ENCODE peak calls at places on chromosome 16, in seven cellular contexts. One of them, this sample, is unnamed.

GRCh38 chr16:56354746-56355145 is 70.6 kb downstream of the AMFR start:
- DNase-seq in K562: no peak
- DNase-seq in HepG2: no peak
- DNase-seq in fibroblast of lung: no peak
- DNase-seq in keratinocyte: no peak
- DNase-seq in IMR-90: no peak
- DNase-seq in PC-9: no peak
- DNase-seq in this sample: peak; percentile 64

GRCh38 chr16:78002915-78003538 is 19.3 kb upstream of the CLEC3A start:
- DNase-seq in K562: peak; percentile 83
- DNase-seq in HepG2: peak; percentile 76
- DNase-seq in fibroblast of lung: peak; percentile 83
- DNase-seq in keratinocyte: peak; percentile 7
- DNase-seq in IMR-90: peak; percentile 90
- DNase-seq in PC-9: peak; percentile 63
- DNase-seq in this sample: peak; percentile 92

GRCh38 chr16:25012525-25012991 is 2.6 kb downstream of the ARHGAP17 start:
- DNase-seq in K562: no peak
- DNase-seq in HepG2: no peak
- DNase-seq in fibroblast of lung: peak; percentile 81
- DNase-seq in keratinocyte: no peak
- DNase-seq in IMR-90: peak; percentile 76
- DNase-seq in PC-9: no peak
- DNase-seq in this sample: peak; percentile 94

GRCh38 chr16:3223913-3224515 is 10.9 kb downstream of the ZNF200 start:
- DNase-seq in K562: no peak
- DNase-seq in HepG2: no peak
- DNase-seq in fibroblast of lung: peak; percentile 9
- DNase-seq in keratinocyte: no peak
- DNase-seq in IMR-90: no peak
- DNase-seq in PC-9: no peak
- DNase-seq in this sample: no peak

GRCh38 chr16:86763819-86764218 is 185.5 kb downstream of the FOXL1 start:
- DNase-seq in K562: no peak
- DNase-seq in HepG2: no peak
- DNase-seq in fibroblast of lung: no peak
- DNase-seq in keratinocyte: no peak
- DNase-seq in IMR-90: no peak
- DNase-seq in PC-9: no peak
- DNase-seq in this sample: no peak

GRCh38 chr16:71675380-71675779 is 49.1 kb downstream of the PHLPP2 start:
- DNase-seq in K562: no peak
- DNase-seq in HepG2: no peak
- DNase-seq in fibroblast of lung: no peak
- DNase-seq in keratinocyte: no peak
- DNase-seq in IMR-90: peak; percentile 49
- DNase-seq in PC-9: no peak
- DNase-seq in this sample: no peak

GRCh38 chr16:53055603-53056527 is 1.1 kb downstream of the CHD9 start:
- DNase-seq in K562: peak; percentile 59
- DNase-seq in HepG2: peak; percentile 70
- DNase-seq in fibroblast of lung: peak; percentile 77
- DNase-seq in keratinocyte: no peak
- DNase-seq in IMR-90: peak; percentile 72
- DNase-seq in PC-9: peak; percentile 8
- DNase-seq in this sample: peak; percentile 73

GRCh38 chr16:2584742-2585650 is 47.2 kb downstream of the PDPK1 start:
- DNase-seq in K562: no peak
- DNase-seq in HepG2: no peak
- DNase-seq in fibroblast of lung: no peak
- DNase-seq in keratinocyte: no peak
- DNase-seq in IMR-90: peak; percentile 16
- DNase-seq in PC-9: no peak
- DNase-seq in this sample: peak; percentile 90

GRCh38 chr16:83842291-83842690 is 34.5 kb downstream of the HSBP1 start:
- DNase-seq in K562: no peak
- DNase-seq in HepG2: no peak
- DNase-seq in fibroblast of lung: no peak
- DNase-seq in keratinocyte: no peak
- DNase-seq in IMR-90: no peak
- DNase-seq in PC-9: no peak
- DNase-seq in this sample: no peak

GRCh38 chr16:75311383-75311938 is 60.0 kb upstream of the BCAR1 start:
- DNase-seq in K562: no peak
- DNase-seq in HepG2: no peak
- DNase-seq in fibroblast of lung: peak; percentile 61
- DNase-seq in keratinocyte: no peak
- DNase-seq in IMR-90: peak; percentile 36
- DNase-seq in PC-9: no peak
- DNase-seq in this sample: peak; percentile 57

GRCh38 chr16:89924925-89925307 is 1.8 kb downstream of the TUBB3 start:
- DNase-seq in K562: no peak
- DNase-seq in HepG2: no peak
- DNase-seq in fibroblast of lung: no peak
- DNase-seq in keratinocyte: no peak
- DNase-seq in IMR-90: no peak
- DNase-seq in PC-9: no peak
- DNase-seq in this sample: peak; percentile 69

GRCh38 chr16:89923640-89924297 is 627 bp downstream of the TUBB3 start:
- DNase-seq in K562: no peak
- DNase-seq in HepG2: peak; percentile 56
- DNase-seq in fibroblast of lung: no peak
- DNase-seq in keratinocyte: no peak
- DNase-seq in IMR-90: no peak
- DNase-seq in PC-9: no peak
- DNase-seq in this sample: peak; percentile 75

GRCh38 chr16:89925596-89926079 is 2.5 kb downstream of the TUBB3 start:
- DNase-seq in K562: no peak
- DNase-seq in HepG2: no peak
- DNase-seq in fibroblast of lung: no peak
- DNase-seq in keratinocyte: no peak
- DNase-seq in IMR-90: no peak
- DNase-seq in PC-9: no peak
- DNase-seq in this sample: peak; percentile 94

GRCh38 chr16:89922884-89923639 is at the start of gene TUBB3:
- DNase-seq in K562: peak; percentile 92
- DNase-seq in HepG2: peak; percentile 73
- DNase-seq in fibroblast of lung: peak; percentile 80
- DNase-seq in keratinocyte: no peak
- DNase-seq in IMR-90: peak; percentile 77
- DNase-seq in PC-9: peak; percentile 89
- DNase-seq in this sample: peak; percentile 100

GRCh38 chr16:89924298-89924924 is 1.3 kb downstream of the TUBB3 start:
- DNase-seq in K562: peak; percentile 46
- DNase-seq in HepG2: peak; percentile 55
- DNase-seq in fibroblast of lung: peak; percentile 36
- DNase-seq in keratinocyte: no peak
- DNase-seq in IMR-90: peak; percentile 44
- DNase-seq in PC-9: no peak
- DNase-seq in this sample: peak; percentile 95
- H3K4me3 ChIP-seq in K562: no peak overlapping the region
- H3K4me3 ChIP-seq in HepG2: peak overlapping the region; percentile 81
- H3K4me3 ChIP-seq in fibroblast of lung: peak overlapping the region; percentile 82
- H3K4me3 ChIP-seq in keratinocyte: peak overlapping the region; percentile 77
- H3K4me3 ChIP-seq in IMR-90: peak overlapping the region; percentile 83
- H3K4me3 ChIP-seq in PC-9: no peak overlapping the region
- H3K4me3 ChIP-seq in this sample: peak overlapping the region; percentile 72

DNA sequence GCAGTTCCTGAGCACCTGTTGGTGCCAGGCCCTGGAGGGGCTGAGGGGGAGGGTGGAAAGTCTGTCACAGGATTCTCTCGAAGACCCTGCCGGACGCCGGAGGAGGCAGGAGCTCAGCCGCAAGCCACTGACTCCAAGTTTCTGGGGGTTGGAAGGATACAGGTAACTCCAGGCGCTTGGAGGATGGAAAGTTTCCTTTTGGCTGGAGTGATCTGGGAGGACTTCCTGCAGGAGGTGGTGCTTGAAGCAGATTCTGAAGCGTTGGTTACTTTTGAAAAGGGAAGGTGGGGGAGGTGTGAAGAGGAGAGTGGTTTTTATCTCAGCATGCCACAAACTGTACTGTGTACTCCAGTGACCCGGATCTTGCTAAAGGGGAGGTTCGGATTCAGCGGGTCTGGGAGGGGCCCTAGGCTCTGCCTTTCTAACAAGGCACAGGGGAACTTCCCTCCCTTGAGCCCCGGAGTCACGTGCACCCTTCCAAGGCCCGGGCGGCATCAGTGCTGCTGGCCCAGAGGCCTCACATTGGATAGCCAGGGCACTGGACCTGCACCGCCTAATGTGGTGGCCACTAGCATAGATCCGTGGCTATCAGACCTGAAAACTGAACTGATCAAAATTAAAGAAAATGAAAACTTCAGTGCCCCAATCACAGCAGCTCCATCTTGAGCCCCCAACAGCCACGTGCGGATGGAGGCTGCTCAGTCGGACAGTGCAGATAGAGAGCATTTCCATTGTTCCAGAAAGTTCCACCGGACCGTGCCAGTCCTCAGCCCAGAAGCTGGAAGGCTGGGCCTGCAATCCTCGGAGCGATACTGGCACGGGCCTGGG is 42.2 kb upstream of the GSE1 start:
- DNase-seq in K562: peak; percentile 84
- DNase-seq in HepG2: no peak
- DNase-seq in fibroblast of lung: no peak
- DNase-seq in keratinocyte: no peak
- DNase-seq in IMR-90: no peak
- DNase-seq in PC-9: no peak
- DNase-seq in this sample: no peak
- H3K4me1 ChIP-seq in K562: peaks cover 92% of the 10 kb centered on the region
- H3K4me1 ChIP-seq in HepG2: peaks cover 41% of the 10 kb centered on the region
- H3K4me1 ChIP-seq in fibroblast of lung: peaks cover 19% of the 10 kb centered on the region
- H3K4me1 ChIP-seq in keratinocyte: no peaks in the 10 kb centered on the region
- H3K4me1 ChIP-seq in IMR-90: peaks cover 20% of the 10 kb centered on the region
- H3K4me1 ChIP-seq in PC-9: peaks cover 28% of the 10 kb centered on the region
- H3K4me1 ChIP-seq in this sample: peaks cover 30% of the 10 kb centered on the region

GRCh38 chr16:8903004-8903403 is 20.9 kb downstream of the LITAFD start:
- DNase-seq in K562: no peak
- DNase-seq in HepG2: no peak
- DNase-seq in fibroblast of lung: no peak
- DNase-seq in keratinocyte: no peak
- DNase-seq in IMR-90: no peak
- DNase-seq in PC-9: no peak
- DNase-seq in this sample: no peak
- H4K20me1 ChIP-seq in K562: no peaks in the 10 kb centered on the region
- H4K20me1 ChIP-seq in HepG2: peaks cover 11% of the 10 kb centered on the region
- H4K20me1 ChIP-seq in fibroblast of lung: no peaks in the 10 kb centered on the region
- H4K20me1 ChIP-seq in keratinocyte: no peaks in the 10 kb centered on the region
- H4K20me1 ChIP-seq in IMR-90: peaks cover 3% of the 10 kb centered on the region
- H4K20me1 ChIP-seq in PC-9: peaks cover 11% of the 10 kb centered on the region
- H4K20me1 ChIP-seq in this sample: peaks cover 10% of the 10 kb centered on the region

GRCh38 chr16:84885024-84885910 is 65.5 kb downstream of the CRISPLD2 start:
- DNase-seq in K562: no peak
- DNase-seq in HepG2: peak; percentile 41
- DNase-seq in fibroblast of lung: peak; percentile 77
- DNase-seq in keratinocyte: no peak
- DNase-seq in IMR-90: no peak
- DNase-seq in PC-9: no peak
- DNase-seq in this sample: peak; percentile 30
- H3K4me3 ChIP-seq in K562: no peak overlapping the region
- H3K4me3 ChIP-seq in HepG2: no peak overlapping the region
- H3K4me3 ChIP-seq in fibroblast of lung: no peak overlapping the region
- H3K4me3 ChIP-seq in keratinocyte: peak overlapping the region; percentile 43
- H3K4me3 ChIP-seq in IMR-90: no peak overlapping the region
- H3K4me3 ChIP-seq in PC-9: no peak overlapping the region
- H3K4me3 ChIP-seq in this sample: no peak overlapping the region

GRCh38 chr16:5386989-5387388 is 289.4 kb upstream of the EEF2KMT start:
- DNase-seq in K562: no peak
- DNase-seq in HepG2: no peak
- DNase-seq in fibroblast of lung: no peak
- DNase-seq in keratinocyte: no peak
- DNase-seq in IMR-90: no peak
- DNase-seq in PC-9: no peak
- DNase-seq in this sample: no peak
- H3K4me1 ChIP-seq in K562: no peaks in the 10 kb centered on the region
- H3K4me1 ChIP-seq in HepG2: no peaks in the 10 kb centered on the region
- H3K4me1 ChIP-seq in fibroblast of lung: no peaks in the 10 kb centered on the region
- H3K4me1 ChIP-seq in keratinocyte: no peaks in the 10 kb centered on the region
- H3K4me1 ChIP-seq in IMR-90: no peaks in the 10 kb centered on the region
- H3K4me1 ChIP-seq in PC-9: no peaks in the 10 kb centered on the region
- H3K4me1 ChIP-seq in this sample: no peaks in the 10 kb centered on the region

DNA sequence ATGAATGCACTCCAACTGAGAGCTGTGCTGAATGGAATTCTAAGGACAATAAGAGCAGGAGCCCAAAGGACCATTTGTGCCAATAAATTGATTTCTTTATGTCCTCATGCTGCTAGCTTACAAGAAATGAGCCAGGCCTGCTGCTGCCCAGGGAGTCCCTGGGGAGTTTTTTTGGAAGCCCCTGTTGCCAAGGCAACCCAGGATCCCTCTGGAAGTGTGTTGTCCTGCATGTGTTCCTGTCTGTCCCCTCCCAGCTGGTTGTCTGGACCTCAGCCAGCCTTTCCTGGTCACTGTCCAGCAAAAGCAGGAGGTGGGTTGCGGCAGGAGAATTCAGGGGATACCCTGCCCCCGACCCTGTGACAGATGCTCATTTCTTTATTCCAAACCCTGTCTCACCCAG is 51.0 kb upstream of the GPRC5B start:
- DNase-seq in K562: no peak
- DNase-seq in HepG2: no peak
- DNase-seq in fibroblast of lung: no peak
- DNase-seq in keratinocyte: no peak
- DNase-seq in IMR-90: no peak
- DNase-seq in PC-9: no peak
- DNase-seq in this sample: no peak
- H4K20me1 ChIP-seq in K562: no peaks in the 10 kb centered on the region
- H4K20me1 ChIP-seq in HepG2: no peaks in the 10 kb centered on the region
- H4K20me1 ChIP-seq in fibroblast of lung: no peaks in the 10 kb centered on the region
- H4K20me1 ChIP-seq in keratinocyte: no peaks in the 10 kb centered on the region
- H4K20me1 ChIP-seq in IMR-90: no peaks in the 10 kb centered on the region
- H4K20me1 ChIP-seq in PC-9: no peaks in the 10 kb centered on the region
- H4K20me1 ChIP-seq in this sample: no peaks in the 10 kb centered on the region